ENCODE peak calls at places on chromosomes 12 and 14, in ten cellular contexts. B is heart right ventricle, O is fibroblast of lung, G is thyroid gland, T is HCT116, K is lung, U is HepG2, E is astrocyte, N is heart left ventricle, J is mesendoderm. H is an unnamed sample.

GRCh38 chr12:6688543-6688999 is 604 bp downstream of the ZNF384 start:
- DNase-seq in B (peak; percentile 45), O (no peak), G (peak; percentile 16), T (no peak), K (no peak), U (no peak), E (peak; percentile 9), N (peak; percentile 53), J (no peak), H (no peak)

GRCh38 chr12:124149287-124149686 is 145.6 kb upstream of the RFLNA start:
- DNase-seq in B (no peak), O (no peak), G (no peak), T (no peak), K (no peak), U (no peak), E (no peak), N (no peak), J (no peak), H (no peak)

GRCh38 chr14:76391981-76392690 is 16.2 kb downstream of the ESRRB start:
- DNase-seq in B (no peak), O (no peak), G (peak; percentile 79), T (no peak), K (no peak), U (no peak), E (no peak), N (no peak), J (no peak), H (no peak)

GRCh38 chr14:101008631-101009336 is 105.3 kb upstream of the RTL1 start:
- DNase-seq in B (no peak), O (peak; percentile 9), G (no peak), T (no peak), K (no peak), U (no peak), E (no peak), N (no peak), J (no peak), H (no peak)

GRCh38 chr12:58541300-58541690 is 379.0 kb downstream of the LRIG3 start:
- DNase-seq in B (no peak), O (no peak), G (no peak), T (no peak), K (no peak), U (no peak), E (peak; percentile 64), N (no peak), J (peak; percentile 61), H (no peak)

GRCh38 chr14:34420547-34421150 is 41.4 kb downstream of the SPTSSA start:
- DNase-seq in B (no peak), O (no peak), G (no peak), T (no peak), K (no peak), U (no peak), E (no peak), N (no peak), J (no peak), H (no peak)

GRCh38 chr12:131583085-131583712 is 127.7 kb upstream of the SFSWAP start:
- DNase-seq in B (no peak), O (no peak), G (no peak), T (no peak), K (no peak), U (no peak), E (no peak), N (no peak), J (no peak), H (no peak)

GRCh38 chr12:2165021-2165420 is 112.2 kb downstream of the CACNA1C start:
- DNase-seq in B (no peak), O (peak; percentile 54), G (no peak), T (no peak), K (no peak), U (no peak), E (peak; percentile 53), N (no peak), J (no peak), H (no peak)

DNA sequence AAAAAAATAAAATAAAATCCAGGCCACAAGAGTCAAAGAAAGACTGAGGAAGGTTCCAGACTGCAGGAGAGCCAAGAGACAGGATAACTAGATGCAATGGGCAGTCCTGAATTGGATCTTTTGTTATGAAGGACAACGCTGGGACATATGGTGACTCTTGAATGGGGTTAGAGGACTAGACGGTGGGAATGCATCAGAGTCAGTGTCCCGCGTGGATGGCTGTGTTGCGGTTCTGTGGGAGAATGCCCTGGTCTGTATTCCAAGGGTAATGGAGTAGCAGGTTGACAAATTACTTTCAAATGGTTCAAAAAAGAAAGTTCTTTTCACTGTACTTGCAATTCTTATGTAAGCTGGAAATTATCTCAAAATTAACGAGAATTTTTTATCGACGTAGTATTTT is 20.1 kb downstream of the SSH1 start:
- DNase-seq in B (no peak), O (no peak), G (no peak), T (no peak), K (no peak), U (no peak), E (peak; percentile 35), N (no peak), J (no peak), H (no peak)
- H3K4me1 ChIP-seq in B (peaks cover 59% of the 10 kb centered on the region), O (peaks cover 57% of the 10 kb centered on the region), G (peaks cover 67% of the 10 kb centered on the region), T (peaks cover 87% of the 10 kb centered on the region), K (peaks cover 47% of the 10 kb centered on the region), U (peaks cover 27% of the 10 kb centered on the region), E (peaks cover 83% of the 10 kb centered on the region), N (peaks cover 88% of the 10 kb centered on the region), J (peaks cover 2% of the 10 kb centered on the region), H (peaks cover 31% of the 10 kb centered on the region)

GRCh38 chr12:65689508-65689907 is 134.8 kb upstream of the HMGA2 start:
- DNase-seq in B (no peak), O (no peak), G (no peak), T (no peak), K (no peak), U (no peak), E (no peak), N (no peak), J (no peak), H (no peak)

GRCh38 chr12:65690477-65690876 is 133.8 kb upstream of the HMGA2 start:
- DNase-seq in B (no peak), O (no peak), G (no peak), T (no peak), K (no peak), U (no peak), E (no peak), N (no peak), J (no peak), H (no peak)

GRCh38 chr12:65696227-65696626 is 128.1 kb upstream of the HMGA2 start:
- DNase-seq in B (no peak), O (peak; percentile 28), G (no peak), T (no peak), K (no peak), U (no peak), E (peak; percentile 20), N (no peak), J (no peak), H (no peak)

GRCh38 chr12:65699251-65699650 is 125.0 kb upstream of the HMGA2 start:
- DNase-seq in B (no peak), O (peak; percentile 76), G (no peak), T (no peak), K (no peak), U (no peak), E (peak; percentile 23), N (no peak), J (no peak), H (no peak)

DNA sequence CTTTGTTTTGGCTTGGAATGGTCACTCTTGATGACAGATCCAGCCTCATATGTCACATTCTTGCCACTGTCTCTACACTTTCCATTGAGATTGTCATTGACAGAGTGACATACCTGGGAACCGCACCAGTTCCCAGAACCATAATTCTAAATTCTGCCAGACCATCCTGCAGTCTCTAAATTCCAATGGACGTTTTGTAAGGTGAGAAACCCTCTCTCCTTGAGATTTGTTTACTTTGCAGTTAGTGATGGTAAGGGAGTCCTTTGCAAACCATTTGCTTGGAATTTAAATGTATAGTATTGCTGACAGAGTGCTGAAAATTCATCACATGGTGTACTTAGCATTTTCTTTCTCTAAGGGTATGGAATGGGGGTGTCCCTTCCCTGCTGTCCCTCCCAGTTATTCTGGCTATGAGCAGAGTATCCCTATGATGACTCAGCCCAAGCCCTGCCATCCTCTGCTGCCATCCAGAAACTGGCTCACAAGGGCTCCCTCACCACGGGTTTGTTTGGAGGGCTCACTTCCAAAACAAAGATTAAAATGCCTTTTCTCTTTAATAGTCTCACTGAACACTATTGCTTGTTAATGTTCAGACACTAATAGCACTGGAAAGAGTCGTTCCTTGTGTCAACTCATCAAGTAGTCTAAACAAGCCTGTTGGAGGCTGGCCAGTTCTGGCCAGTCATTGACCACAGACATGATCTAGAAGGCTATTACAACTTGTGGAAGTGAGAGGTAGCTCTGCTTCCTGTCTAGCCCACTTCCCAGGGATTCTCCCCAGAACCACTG is 129.0 kb upstream of the HMGA2 start:
- DNase-seq in B (no peak), O (peak; percentile 96), G (peak; percentile 85), T (peak; percentile 93), K (peak; percentile 74), U (peak; percentile 15), E (peak; percentile 99), N (no peak), J (peak; percentile 22), H (no peak)
- H3K4me3 ChIP-seq in B (no peak overlapping the region), O (no peak overlapping the region), G (no peak overlapping the region), T (no peak overlapping the region), K (no peak overlapping the region), U (no peak overlapping the region), E (peak overlapping the region; percentile 18), N (no peak overlapping the region), J (no peak overlapping the region), H (no peak overlapping the region)

GRCh38 chr12:113172185-113172584 is 13.1 kb downstream of the DDX54 start:
- DNase-seq in B (no peak), O (no peak), G (no peak), T (no peak), K (no peak), U (no peak), E (no peak), N (no peak), J (no peak), H (no peak)

GRCh38 chr12:113169697-113170096 is 15.6 kb downstream of the DDX54 start:
- DNase-seq in B (no peak), O (no peak), G (no peak), T (no peak), K (no peak), U (no peak), E (no peak), N (no peak), J (no peak), H (no peak)

GRCh38 chr12:113171543-113171942 is 13.7 kb downstream of the DDX54 start:
- DNase-seq in B (no peak), O (no peak), G (no peak), T (no peak), K (no peak), U (no peak), E (no peak), N (no peak), J (no peak), H (no peak)

GRCh38 chr12:113170457-113170856 is 14.8 kb downstream of the DDX54 start:
- DNase-seq in B (no peak), O (no peak), G (no peak), T (no peak), K (no peak), U (no peak), E (no peak), N (no peak), J (no peak), H (no peak)

DNA sequence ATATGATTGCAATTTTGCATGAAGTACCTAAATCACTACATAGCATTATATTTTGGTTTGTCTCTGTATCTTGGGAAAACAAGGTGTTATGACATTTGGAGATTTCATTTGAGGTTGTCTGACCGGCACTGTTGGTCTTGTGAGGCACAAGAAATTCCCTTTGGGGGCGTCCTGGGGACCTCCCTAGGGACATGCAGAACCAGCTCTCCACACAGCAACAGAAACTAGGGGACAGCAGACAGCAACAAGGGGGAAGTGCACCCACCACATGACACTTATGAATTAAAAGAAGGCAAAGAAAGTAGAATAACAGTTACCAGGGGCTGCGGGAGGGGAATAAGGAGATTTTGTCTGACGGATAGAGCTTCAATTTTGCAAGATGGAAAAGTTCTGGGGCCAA is 14.4 kb downstream of the DDX54 start:
- DNase-seq in B (no peak), O (no peak), G (no peak), T (no peak), K (no peak), U (no peak), E (no peak), N (no peak), J (no peak), H (no peak)
- H3K27me3 ChIP-seq in B (no peaks in the 10 kb centered on the region), O (no peaks in the 10 kb centered on the region), G (no peaks in the 10 kb centered on the region), T (no peaks in the 10 kb centered on the region), K (no peaks in the 10 kb centered on the region), U (no peaks in the 10 kb centered on the region), E (no peaks in the 10 kb centered on the region), N (no peaks in the 10 kb centered on the region), J (no peaks in the 10 kb centered on the region), H (no peaks in the 10 kb centered on the region)

DNA sequence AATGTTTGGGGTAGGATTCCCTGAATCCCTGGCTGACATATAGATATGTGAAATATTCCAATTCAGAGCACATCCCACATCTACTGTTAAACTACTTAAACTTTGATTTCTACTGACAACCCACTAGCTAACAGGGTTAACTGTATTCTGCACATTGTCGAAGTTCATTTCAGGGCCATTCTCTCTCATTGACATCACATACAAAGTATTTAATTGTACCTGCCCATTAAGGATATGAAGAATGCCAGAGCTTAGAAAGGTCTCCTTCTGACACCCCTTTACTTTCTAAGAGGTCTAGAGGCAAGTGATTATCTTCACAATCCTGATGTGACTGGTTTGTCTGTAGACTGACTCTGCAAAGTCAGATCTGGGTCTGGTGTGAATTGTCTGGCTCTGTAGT is 2.8 kb upstream of the DCN start:
- DNase-seq in B (no peak), O (no peak), G (no peak), T (no peak), K (no peak), U (no peak), E (no peak), N (no peak), J (no peak), H (no peak)
- H3K4me1 ChIP-seq in B (no peaks in the 10 kb centered on the region), O (peaks cover 6% of the 10 kb centered on the region), G (peaks cover 17% of the 10 kb centered on the region), T (no peaks in the 10 kb centered on the region), K (no peaks in the 10 kb centered on the region), U (no peaks in the 10 kb centered on the region), E (peaks cover 12% of the 10 kb centered on the region), N (no peaks in the 10 kb centered on the region), J (no peaks in the 10 kb centered on the region), H (no peaks in the 10 kb centered on the region)